ENCODE peak calls at places on chromosomes 3 and 15, in seven cellular contexts. M is astrocyte of the spinal cord, S is tibial nerve, A is neural crest cell, B is breast epithelium, H is Peyer's patch, Q is HCT116. U is an unnamed sample.

GRCh38 chr3:4006288-4006687 is 207.1 kb downstream of the LRRN1 start:
- DNase-seq in B (no peak), Q (no peak), S (no peak), H (no peak), M (no peak), A (no peak), U (no peak)

GRCh38 chr15:47466357-47466756 is 250.9 kb upstream of the SEMA6D start:
- DNase-seq in Q (no peak), H (no peak), M (peak; percentile 70), S (no peak), B (no peak), A (no peak), U (no peak)

GRCh38 chr3:167740961-167741587 is 5.6 kb downstream of the SERPINI1 start:
- DNase-seq in A (peak; percentile 14), H (peak; percentile 47), Q (peak; percentile 38), B (no peak), S (no peak), M (peak; percentile 50), U (peak; percentile 64)

GRCh38 chr3:38555149-38555840 is 59.2 kb downstream of the EXOG start:
- DNase-seq in S (no peak), B (no peak), M (no peak), H (peak; percentile 23), Q (no peak), A (no peak), U (no peak)

GRCh38 chr3:34405159-34405558 is 606.7 kb downstream of the PDCD6IP start:
- DNase-seq in B (no peak), M (no peak), H (no peak), A (no peak), S (no peak), Q (no peak), U (no peak)

GRCh38 chr3:153809097-153809496 is 312.1 kb upstream of the ARHGEF26 start:
- DNase-seq in A (no peak), H (no peak), S (no peak), B (no peak), M (no peak), Q (no peak), U (no peak)

GRCh38 chr15:42691308-42691707 is 45.6 kb downstream of the CDAN1 start:
- DNase-seq in S (no peak), B (no peak), H (no peak), Q (no peak), M (no peak), A (no peak), U (no peak)

GRCh38 chr3:172218350-172219323 is 179.3 kb downstream of the FNDC3B start:
- DNase-seq in B (no peak), H (no peak), A (no peak), S (no peak), M (peak; percentile 35), Q (no peak), U (no peak)

GRCh38 chr15:92954578-92954977 is 54.5 kb downstream of the CHD2 start:
- DNase-seq in M (no peak), H (no peak), Q (no peak), A (no peak), B (no peak), S (no peak), U (peak; percentile 37)

DNA sequence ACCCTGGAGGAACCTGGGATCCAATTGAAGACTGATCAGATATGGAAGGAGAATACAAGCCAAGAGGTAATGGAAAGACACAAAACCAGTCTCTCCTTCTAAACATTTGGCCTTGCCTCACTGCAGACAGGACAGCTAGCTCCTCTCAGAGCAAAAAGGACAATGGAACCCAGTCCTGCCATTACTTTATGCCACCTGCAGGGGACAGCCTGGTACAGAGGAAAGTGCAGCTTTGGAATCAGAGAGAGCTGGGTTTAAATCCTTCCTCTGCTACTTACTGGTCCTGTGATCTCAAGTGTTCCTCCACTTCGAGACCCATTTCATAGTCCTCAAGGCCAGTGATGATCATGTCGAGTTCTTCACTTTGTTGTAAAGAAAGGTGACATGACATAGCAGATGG is 159.4 kb upstream of the SMAD3 start:
- DNase-seq in H (no peak), A (no peak), B (no peak), S (no peak), M (no peak), Q (no peak), U (no peak)
- TF ChIP-seq CTCF in H (no peak), A (no peak), B (no peak), S (no peak), M (peak; percentile 20), Q (peak; percentile 36), U (no peak)

DNA sequence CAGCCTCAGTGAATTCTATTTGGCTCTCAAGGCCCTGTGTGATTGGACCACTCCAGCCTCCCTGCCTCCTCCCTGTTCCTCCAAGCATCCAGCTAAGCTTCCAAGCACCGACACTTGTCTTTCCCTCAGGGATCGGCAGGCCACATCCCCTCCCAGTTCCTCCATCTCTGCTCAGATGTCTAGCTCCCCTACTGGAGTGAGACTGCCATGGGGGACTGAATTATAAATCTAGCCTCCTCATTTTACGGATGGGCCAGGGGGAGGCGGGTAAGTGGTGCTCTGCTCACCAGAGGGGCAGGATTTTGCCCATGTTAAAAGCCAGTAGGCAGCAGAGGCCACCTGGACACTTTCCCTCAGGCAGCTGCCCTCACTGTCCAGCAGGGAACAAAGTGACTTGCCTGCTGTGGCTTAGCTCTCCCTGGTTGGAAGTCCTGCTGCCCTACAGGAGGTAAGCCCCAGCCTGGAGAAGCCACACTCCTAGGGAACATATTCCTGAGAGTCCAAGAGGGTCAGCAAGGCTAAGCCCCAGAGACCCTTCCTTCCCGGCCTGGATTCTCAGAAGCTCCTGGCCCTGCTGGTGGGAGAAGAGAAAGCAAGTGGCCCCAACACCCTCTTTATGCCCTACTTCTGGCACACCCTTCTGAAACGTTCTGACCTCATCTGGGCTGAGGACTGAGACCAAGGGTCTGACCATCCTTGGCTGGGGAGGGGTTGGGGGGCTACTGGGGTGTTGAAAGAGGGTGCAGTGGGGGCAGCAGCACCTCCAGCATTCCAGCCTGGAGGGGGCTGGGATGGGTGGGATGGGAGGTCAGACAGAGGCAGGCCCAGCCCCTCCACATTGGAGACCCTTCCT is 9.1 kb upstream of the HHATL start:
- DNase-seq in S (no peak), B (no peak), H (peak; percentile 32), Q (no peak), A (no peak), M (no peak), U (no peak)
- TF ChIP-seq CTCF in S (no peak), B (no peak), H (no peak), Q (peak; percentile 17), A (no peak), M (peak; percentile 8), U (no peak)

GRCh38 chr15:60301024-60301423 is 96.8 kb downstream of the ANXA2 start:
- DNase-seq in H (no peak), S (no peak), B (no peak), Q (peak; percentile 27), A (no peak), M (no peak), U (no peak)

GRCh38 chr15:60297047-60297446 is 100.7 kb downstream of the ANXA2 start:
- DNase-seq in A (no peak), H (no peak), M (no peak), B (no peak), Q (no peak), S (no peak), U (no peak)

DNA sequence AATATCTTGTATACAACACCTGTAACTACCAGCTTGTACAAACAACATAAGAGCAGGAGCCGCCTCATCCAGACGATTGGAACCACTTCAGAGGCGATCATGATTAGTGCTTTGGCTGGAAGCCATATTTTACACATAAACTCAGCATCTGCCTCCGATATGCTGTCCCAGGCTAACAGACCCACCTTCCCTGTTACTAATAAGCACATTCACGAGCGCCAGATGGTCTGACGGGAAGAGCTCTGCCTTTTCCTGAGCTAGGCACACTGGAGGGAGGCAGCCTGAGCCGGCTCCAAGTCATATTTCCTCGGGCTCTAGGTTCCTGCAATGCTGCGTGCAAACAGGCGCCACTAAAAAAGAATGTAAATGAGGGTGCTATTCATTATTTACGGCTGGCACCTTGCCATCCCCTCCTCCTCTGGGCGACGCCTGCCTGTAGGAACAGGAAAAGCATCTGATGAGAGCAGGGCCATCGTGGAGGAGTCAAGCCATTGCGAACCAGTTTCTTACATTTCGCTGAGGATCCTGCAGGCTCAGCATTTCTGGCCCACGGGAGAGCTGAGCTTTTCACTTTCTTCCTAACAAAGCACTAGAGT is 98.2 kb downstream of the ANXA2 start:
- DNase-seq in M (peak; percentile 6), B (no peak), H (peak; percentile 58), S (no peak), A (no peak), Q (peak; percentile 8), U (no peak)
- TF ChIP-seq CTCF in M (peak; percentile 20), B (peak; percentile 8), H (no peak), S (no peak), A (peak; percentile 22), Q (peak; percentile 38), U (no peak)

DNA sequence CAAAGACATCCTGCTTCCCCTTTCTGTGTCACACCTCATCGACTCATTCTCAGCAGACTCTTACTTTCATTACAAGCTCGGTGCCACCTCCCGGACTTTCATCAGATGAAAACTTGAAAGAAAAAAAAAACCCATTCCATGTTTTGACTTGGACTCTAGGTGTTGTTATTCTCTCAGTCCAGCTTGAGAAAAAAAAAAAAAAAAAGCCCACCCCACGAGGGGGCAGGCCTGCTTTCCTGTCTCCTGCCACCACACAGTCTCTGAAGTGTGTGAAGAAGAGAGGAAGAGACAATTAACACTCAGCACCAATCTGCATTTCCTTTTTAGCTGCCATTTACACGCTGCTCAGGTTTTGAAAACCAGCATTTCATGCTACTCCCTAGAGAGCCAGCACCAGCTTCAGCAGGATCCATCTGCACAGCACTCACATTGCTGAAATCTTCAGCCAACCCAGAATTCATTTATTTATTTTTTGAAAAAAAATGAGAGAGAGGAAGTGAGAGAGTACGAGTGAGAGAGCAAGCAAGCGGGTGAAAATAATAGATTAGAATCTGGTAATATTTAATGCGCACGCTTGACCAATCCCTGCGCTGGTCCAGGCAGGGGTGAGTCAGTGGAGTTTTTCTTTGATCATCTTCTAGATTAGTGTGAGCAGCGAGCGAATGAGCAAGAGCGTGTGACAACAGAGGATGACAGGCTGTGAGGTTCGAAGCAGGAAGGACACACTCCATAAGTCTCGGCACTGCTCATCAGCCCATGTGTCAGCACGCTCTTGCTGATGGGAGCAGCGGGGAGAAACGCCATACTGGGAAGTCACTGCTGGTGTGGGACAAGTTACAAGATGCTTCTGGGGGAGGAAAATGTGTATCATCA is 23.5 kb downstream of the ZNF80 start:
- DNase-seq in Q (no peak), B (no peak), H (peak; percentile 87), S (peak; percentile 12), A (no peak), M (peak; percentile 84), U (peak; percentile 3)
- TF ChIP-seq CTCF in Q (no peak), B (no peak), H (peak; percentile 1), S (no peak), A (no peak), M (no peak), U (no peak)

GRCh38 chr3:179068779-179069530 is 2.7 kb downstream of the ZMAT3 start:
- DNase-seq in A (no peak), B (no peak), Q (no peak), H (peak; percentile 53), S (no peak), M (peak; percentile 23), U (peak; percentile 76)
- TF ChIP-seq CTCF in A (peak; percentile 45), B (no peak), Q (peak; percentile 61), H (no peak), S (no peak), M (peak; percentile 49), U (peak; percentile 58)

GRCh38 chr3:36837089-36837488 is 72.7 kb upstream of the DCLK3 start:
- DNase-seq in A (no peak), B (no peak), H (no peak), Q (no peak), M (no peak), S (no peak), U (no peak)
- TF ChIP-seq CTCF in A (no peak), B (no peak), H (no peak), Q (peak; percentile 30), M (peak; percentile 24), S (no peak), U (no peak)

U was measured in Calu3.